ENCODE peak calls at places on chromosome 19, in five cellular contexts. P is pancreas, D is SJSA1, E is fibroblast of lung, I is mesendoderm. J is an unnamed sample.

GRCh38 chr19:12314553-12314952 is 18.9 kb downstream of the ZNF563 start:
- DNase-seq in P (no peak), D (no peak), E (no peak), I (no peak), J (no peak)

GRCh38 chr19:28289294-28290063 is 923.5 kb downstream of the UQCRFS1 start:
- DNase-seq in P (no peak), D (peak; percentile 44), E (no peak), I (no peak), J (peak; percentile 58)

GRCh38 chr19:5299137-5299536 is 41.5 kb downstream of the PTPRS start:
- DNase-seq in P (no peak), D (no peak), E (no peak), I (no peak), J (no peak)

GRCh38 chr19:351976-352625 is 7.5 kb upstream of the MIER2 start:
- DNase-seq in P (peak; percentile 6), D (no peak), E (no peak), I (no peak), J (no peak)

GRCh38 chr19:33212773-33213172 is 12.9 kb downstream of the SLC7A10 start:
- DNase-seq in P (peak; percentile 49), D (no peak), E (no peak), I (no peak), J (no peak)

GRCh38 chr19:30420881-30421280 is 48.7 kb downstream of the ZNF536 start:
- DNase-seq in P (no peak), D (no peak), E (no peak), I (no peak), J (no peak)

GRCh38 chr19:53156888-53157287 is 2.0 kb downstream of the ZNF347 start:
- DNase-seq in P (no peak), D (no peak), E (no peak), I (no peak), J (no peak)

GRCh38 chr19:32870981-32871451 is 1.4 kb upstream of the SLC7A9 start:
- DNase-seq in P (no peak), D (no peak), E (no peak), I (no peak), J (no peak)

GRCh38 chr19:21491161-21491560 is 14.2 kb upstream of the ZNF429 start:
- DNase-seq in P (no peak), D (no peak), E (peak; percentile 2), I (no peak), J (no peak)

GRCh38 chr19:45767881-45768643 is 990 bp downstream of the SIX5 start:
- DNase-seq in P (peak; percentile 87), D (peak; percentile 75), E (peak; percentile 69), I (peak; percentile 80), J (no peak)

GRCh38 chr19:4352701-4353121 is 9.3 kb downstream of the MPND start:
- DNase-seq in P (peak; percentile 68), D (peak; percentile 46), E (peak; percentile 77), I (peak; percentile 69), J (no peak)

GRCh38 chr19:6514926-6515325 is 12.8 kb upstream of the TUBB4A start:
- DNase-seq in P (no peak), D (no peak), E (no peak), I (no peak), J (no peak)

GRCh38 chr19:18967358-18968146 is 26.5 kb upstream of the HOMER3 start:
- DNase-seq in P (no peak), D (peak; percentile 49), E (peak; percentile 13), I (no peak), J (peak; percentile 89)

GRCh38 chr19:19051478-19052213 is 12.1 kb upstream of the SLC25A42 start:
- DNase-seq in P (no peak), D (no peak), E (no peak), I (no peak), J (no peak)

GRCh38 chr19:31232220-31232619 is 117.0 kb downstream of the TSHZ3 start:
- DNase-seq in P (no peak), D (no peak), E (peak; percentile 39), I (peak; percentile 48), J (no peak)

GRCh38 chr19:19459707-19460251 is 54.3 kb downstream of the GATAD2A start:
- DNase-seq in P (no peak), D (peak; percentile 22), E (peak; percentile 58), I (no peak), J (no peak)

GRCh38 chr19:39843919-39844793 is 2.0 kb downstream of the FBL start:
- DNase-seq in P (no peak), D (peak; percentile 30), E (peak; percentile 63), I (peak; percentile 45), J (no peak)

GRCh38 chr19:4714016-4714415 is 9.6 kb downstream of the DPP9 start:
- DNase-seq in P (no peak), D (no peak), E (no peak), I (no peak), J (no peak)

GRCh38 chr19:47429140-47429793 is 9.9 kb upstream of the MEIS3 start:
- DNase-seq in P (no peak), D (no peak), E (no peak), I (peak; percentile 52), J (no peak)

GRCh38 chr19:55251296-55252081 is 7.3 kb downstream of the PPP6R1 start:
- DNase-seq in P (no peak), D (no peak), E (no peak), I (no peak), J (no peak)

GRCh38 chr19:13892885-13893284 is 13.0 kb downstream of the BRME1 start:
- DNase-seq in P (no peak), D (no peak), E (no peak), I (peak; percentile 46), J (no peak)

DNA sequence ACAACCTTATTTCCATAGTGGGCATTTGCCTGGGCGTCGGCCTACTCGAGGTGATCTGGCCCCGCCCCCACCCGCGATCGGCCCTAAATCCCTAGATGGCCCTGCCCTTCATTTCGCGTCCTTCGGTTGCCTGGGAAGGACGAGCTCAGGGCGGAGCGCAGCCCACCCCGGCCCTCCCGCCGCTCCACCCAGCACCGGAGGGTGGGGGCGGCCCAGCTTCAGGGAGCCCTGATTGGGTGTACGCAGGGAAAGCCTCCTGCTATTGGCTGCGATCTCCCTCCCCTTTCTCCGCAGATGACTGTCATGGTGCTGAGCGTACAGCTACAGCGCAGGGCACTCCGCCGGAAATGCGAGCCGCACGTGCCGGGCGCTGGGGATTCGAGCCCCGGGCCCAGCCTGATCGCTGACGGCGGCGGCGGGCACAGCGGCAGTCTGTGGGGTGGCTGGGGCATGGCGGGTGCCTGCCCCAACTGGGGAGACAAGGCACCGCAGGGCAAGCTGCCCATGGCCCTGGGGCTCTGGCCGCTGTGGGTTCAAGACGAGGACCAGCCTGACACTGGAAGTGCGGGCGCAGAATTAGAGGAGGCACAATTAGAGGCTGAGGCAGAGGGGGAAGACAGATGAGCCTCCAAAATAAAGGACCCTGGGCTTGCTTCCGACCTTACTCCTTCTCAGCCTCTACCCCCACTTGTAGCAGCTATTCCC is 4.3 kb downstream of the CD37 start:
- DNase-seq in P (peak; percentile 85), D (no peak), E (peak; percentile 87), I (peak; percentile 98), J (no peak)
- H3K4me3 ChIP-seq in P (peak overlapping the region; percentile 21), D (no peak overlapping the region), E (no peak overlapping the region), I (no peak overlapping the region), J (peak overlapping the region; percentile 52)

GRCh38 chr19:34733266-34733825 is 697 bp upstream of the ZNF181 start:
- DNase-seq in P (no peak), D (no peak), E (no peak), I (peak; percentile 78), J (no peak)
- H3K4me3 ChIP-seq in P (peak overlapping the region; percentile 88), D (peak overlapping the region; percentile 79), E (peak overlapping the region; percentile 76), I (peak overlapping the region; percentile 83), J (peak overlapping the region; percentile 72)

GRCh38 chr19:7691497-7691896 is 10.4 kb downstream of the FCER2 start:
- DNase-seq in P (no peak), D (no peak), E (no peak), I (no peak), J (no peak)
- H3K4me3 ChIP-seq in P (no peak overlapping the region), D (no peak overlapping the region), E (no peak overlapping the region), I (no peak overlapping the region), J (no peak overlapping the region)

GRCh38 chr19:48633148-48634035 is 3.8 kb downstream of the DBP start:
- DNase-seq in P (no peak), D (no peak), E (no peak), I (no peak), J (no peak)
- H3K4me3 ChIP-seq in P (no peak overlapping the region), D (no peak overlapping the region), E (peak overlapping the region; percentile 37), I (no peak overlapping the region), J (peak overlapping the region; percentile 45)

GRCh38 chr19:44447864-44448674 is at the start of gene ZNF229:
- DNase-seq in P (peak; percentile 91), D (peak; percentile 49), E (peak; percentile 95), I (peak; percentile 98), J (peak; percentile 72)
- H3K4me3 ChIP-seq in P (peak within 1 kb of the TSS; percentile 43), D (peak within 1 kb of the TSS; percentile 46), E (peak within 1 kb of the TSS; percentile 82), I (peak within 1 kb of the TSS; percentile 92), J (peak within 1 kb of the TSS; percentile 93)

DNA sequence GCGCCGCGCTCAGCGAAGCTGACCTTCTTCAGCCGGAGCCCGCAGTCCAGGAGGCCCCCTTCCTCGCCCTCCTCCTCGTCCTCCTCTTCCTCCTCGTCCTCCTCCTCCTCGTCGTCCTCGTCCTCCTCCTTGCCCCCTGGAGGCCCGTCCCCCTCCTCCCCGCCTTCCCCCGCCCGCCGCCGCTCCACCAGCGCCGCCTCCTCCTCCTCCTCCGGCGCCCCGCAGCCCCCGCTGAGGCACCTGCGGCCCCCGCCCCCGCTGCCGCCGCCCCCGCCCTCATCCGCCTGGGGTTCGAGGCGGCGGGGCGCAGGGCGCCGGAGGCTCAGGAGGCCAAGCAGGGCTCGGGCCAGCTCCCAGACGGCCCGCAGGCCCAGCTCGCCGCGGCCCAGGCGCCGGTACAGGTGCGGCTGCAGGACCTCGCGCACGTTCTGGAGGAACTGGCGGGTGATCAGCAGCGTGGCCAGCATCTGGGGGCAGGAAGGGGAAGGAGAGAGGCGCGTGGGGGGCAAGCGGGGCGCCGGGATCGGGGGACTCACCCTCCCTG is 6.1 kb downstream of the ANO8 start:
- DNase-seq in P (no peak), D (no peak), E (no peak), I (no peak), J (no peak)
- H3K4me3 ChIP-seq in P (no peak overlapping the region), D (no peak overlapping the region), E (no peak overlapping the region), I (peak overlapping the region; percentile 55), J (peak overlapping the region; percentile 28)

GRCh38 chr19:51903192-51903591 is 1.6 kb downstream of the ZNF649 start:
- DNase-seq in P (no peak), D (no peak), E (no peak), I (peak; percentile 50), J (no peak)
- H3K4me3 ChIP-seq in P (peak overlapping the region; percentile 54), D (no peak overlapping the region), E (no peak overlapping the region), I (peak overlapping the region; percentile 0), J (no peak overlapping the region)

GRCh38 chr19:37920591-37921450 is 13.8 kb downstream of the SIPA1L3 start:
- DNase-seq in P (no peak), D (no peak), E (no peak), I (no peak), J (no peak)

GRCh38 chr19:37909661-37910199 is 2.7 kb downstream of the SIPA1L3 start:
- DNase-seq in P (no peak), D (no peak), E (no peak), I (no peak), J (no peak)

GRCh38 chr19:37914908-37915307 is 7.9 kb downstream of the SIPA1L3 start:
- DNase-seq in P (no peak), D (no peak), E (no peak), I (no peak), J (no peak)
- H3K4me3 ChIP-seq in P (no peak overlapping the region), D (no peak overlapping the region), E (no peak overlapping the region), I (no peak overlapping the region), J (no peak overlapping the region)

GRCh38 chr19:1471514-1472107 is 7.4 kb downstream of the C19orf25 start:
- DNase-seq in P (peak; percentile 57), D (no peak), E (no peak), I (no peak), J (no peak)
- H3K4me3 ChIP-seq in P (no peak overlapping the region), D (no peak overlapping the region), E (no peak overlapping the region), I (no peak overlapping the region), J (no peak overlapping the region)

J was measured in epithelial cell of proximal tubule.